ENCODE peak calls at places on chromosomes 6 and 20, in eight cellular contexts. One of them, this sample, is unnamed.

GRCh38 chr6:5764401-5764955 is 242.2 kb downstream of the NRN1 start:
- DNase-seq in Calu3: no peak
- DNase-seq in Peyer's patch: no peak
- DNase-seq in neural progenitor cell: no peak
- DNase-seq in PC-9: no peak
- DNase-seq in neural crest cell: no peak
- DNase-seq in fibroblast of pulmonary artery: no peak
- DNase-seq in endodermal cell: no peak
- DNase-seq in this sample: no peak

GRCh38 chr6:157461000-157461915 is 80.3 kb downstream of the ZDHHC14 start:
- DNase-seq in Calu3: peak; percentile 20
- DNase-seq in neural progenitor cell: peak; percentile 41
- DNase-seq in Peyer's patch: no peak
- DNase-seq in endodermal cell: peak; percentile 82
- DNase-seq in fibroblast of pulmonary artery: peak; percentile 39
- DNase-seq in PC-9: no peak
- DNase-seq in neural crest cell: no peak
- DNase-seq in this sample: no peak

GRCh38 chr20:57866250-57867106 is 156.7 kb upstream of the PMEPA1 start:
- DNase-seq in endodermal cell: no peak
- DNase-seq in PC-9: no peak
- DNase-seq in fibroblast of pulmonary artery: no peak
- DNase-seq in neural progenitor cell: no peak
- DNase-seq in neural crest cell: no peak
- DNase-seq in Calu3: no peak
- DNase-seq in Peyer's patch: no peak
- DNase-seq in this sample: no peak

GRCh38 chr20:52552181-52552872 is 360.7 kb upstream of the ZFP64 start:
- DNase-seq in neural crest cell: no peak
- DNase-seq in neural progenitor cell: no peak
- DNase-seq in Peyer's patch: no peak
- DNase-seq in Calu3: no peak
- DNase-seq in PC-9: peak; percentile 46
- DNase-seq in endodermal cell: no peak
- DNase-seq in fibroblast of pulmonary artery: peak; percentile 42
- DNase-seq in this sample: no peak

GRCh38 chr20:38108438-38109024 is 56.5 kb downstream of the TGM2 start:
- DNase-seq in endodermal cell: peak; percentile 24
- DNase-seq in neural progenitor cell: no peak
- DNase-seq in Peyer's patch: no peak
- DNase-seq in neural crest cell: no peak
- DNase-seq in Calu3: no peak
- DNase-seq in fibroblast of pulmonary artery: peak; percentile 74
- DNase-seq in PC-9: no peak
- DNase-seq in this sample: no peak

GRCh38 chr6:156437084-156437879 is 339.9 kb upstream of the ARID1B start:
- DNase-seq in Peyer's patch: no peak
- DNase-seq in endodermal cell: no peak
- DNase-seq in neural crest cell: no peak
- DNase-seq in fibroblast of pulmonary artery: no peak
- DNase-seq in PC-9: peak; percentile 44
- DNase-seq in Calu3: no peak
- DNase-seq in neural progenitor cell: no peak
- DNase-seq in this sample: no peak

GRCh38 chr20:30286157-30286556 is 971.3 kb upstream of the DEFB115 start:
- DNase-seq in Peyer's patch: no peak
- DNase-seq in Calu3: no peak
- DNase-seq in endodermal cell: no peak
- DNase-seq in neural progenitor cell: no peak
- DNase-seq in neural crest cell: no peak
- DNase-seq in fibroblast of pulmonary artery: no peak
- DNase-seq in PC-9: no peak
- DNase-seq in this sample: no peak

GRCh38 chr20:11274137-11274536 is 600.3 kb upstream of the JAG1 start:
- DNase-seq in Calu3: peak; percentile 38
- DNase-seq in neural progenitor cell: peak; percentile 84
- DNase-seq in neural crest cell: no peak
- DNase-seq in Peyer's patch: no peak
- DNase-seq in PC-9: peak; percentile 61
- DNase-seq in endodermal cell: peak; percentile 79
- DNase-seq in fibroblast of pulmonary artery: peak; percentile 81
- DNase-seq in this sample: no peak

GRCh38 chr20:53021934-53022333 is 49.8 kb downstream of the TSHZ2 start:
- DNase-seq in Calu3: no peak
- DNase-seq in neural progenitor cell: no peak
- DNase-seq in neural crest cell: no peak
- DNase-seq in fibroblast of pulmonary artery: no peak
- DNase-seq in endodermal cell: no peak
- DNase-seq in Peyer's patch: no peak
- DNase-seq in PC-9: no peak
- DNase-seq in this sample: no peak

GRCh38 chr6:71072508-71072907 is 115.6 kb upstream of the B3GAT2 start:
- DNase-seq in fibroblast of pulmonary artery: peak; percentile 11
- DNase-seq in neural progenitor cell: peak; percentile 40
- DNase-seq in Peyer's patch: no peak
- DNase-seq in neural crest cell: no peak
- DNase-seq in PC-9: no peak
- DNase-seq in endodermal cell: no peak
- DNase-seq in Calu3: no peak
- DNase-seq in this sample: no peak

GRCh38 chr6:21022343-21023107 is 488.3 kb downstream of the CDKAL1 start:
- DNase-seq in Calu3: peak; percentile 91
- DNase-seq in Peyer's patch: no peak
- DNase-seq in PC-9: peak; percentile 77
- DNase-seq in endodermal cell: peak; percentile 62
- DNase-seq in neural crest cell: peak; percentile 3
- DNase-seq in neural progenitor cell: peak; percentile 60
- DNase-seq in fibroblast of pulmonary artery: peak; percentile 79
- DNase-seq in this sample: no peak

GRCh38 chr6:160462551-160463109 is 114.5 kb downstream of the SLC22A3 start:
- DNase-seq in Calu3: peak; percentile 11
- DNase-seq in endodermal cell: no peak
- DNase-seq in PC-9: no peak
- DNase-seq in neural crest cell: no peak
- DNase-seq in neural progenitor cell: no peak
- DNase-seq in fibroblast of pulmonary artery: peak; percentile 92
- DNase-seq in Peyer's patch: no peak
- DNase-seq in this sample: no peak

GRCh38 chr6:29976253-29976587 is 33.9 kb downstream of the HLA-A start:
- DNase-seq in neural progenitor cell: no peak
- DNase-seq in neural crest cell: no peak
- DNase-seq in PC-9: no peak
- DNase-seq in Peyer's patch: no peak
- DNase-seq in fibroblast of pulmonary artery: no peak
- DNase-seq in Calu3: no peak
- DNase-seq in endodermal cell: no peak
- DNase-seq in this sample: no peak

GRCh38 chr6:29977425-29977727 is 35.0 kb downstream of the HLA-A start:
- DNase-seq in Peyer's patch: no peak
- DNase-seq in Calu3: no peak
- DNase-seq in PC-9: no peak
- DNase-seq in neural progenitor cell: no peak
- DNase-seq in fibroblast of pulmonary artery: no peak
- DNase-seq in endodermal cell: no peak
- DNase-seq in neural crest cell: no peak
- DNase-seq in this sample: no peak

GRCh38 chr6:29974901-29975560 is 32.7 kb downstream of the HLA-A start:
- DNase-seq in Calu3: no peak
- DNase-seq in fibroblast of pulmonary artery: no peak
- DNase-seq in endodermal cell: peak; percentile 73
- DNase-seq in PC-9: no peak
- DNase-seq in Peyer's patch: no peak
- DNase-seq in neural crest cell: no peak
- DNase-seq in neural progenitor cell: peak; percentile 42
- DNase-seq in this sample: no peak

GRCh38 chr6:29975561-29975907 is 33.2 kb downstream of the HLA-A start:
- DNase-seq in fibroblast of pulmonary artery: no peak
- DNase-seq in neural crest cell: no peak
- DNase-seq in Calu3: no peak
- DNase-seq in Peyer's patch: no peak
- DNase-seq in PC-9: no peak
- DNase-seq in neural progenitor cell: peak; percentile 49
- DNase-seq in endodermal cell: no peak
- DNase-seq in this sample: no peak

DNA sequence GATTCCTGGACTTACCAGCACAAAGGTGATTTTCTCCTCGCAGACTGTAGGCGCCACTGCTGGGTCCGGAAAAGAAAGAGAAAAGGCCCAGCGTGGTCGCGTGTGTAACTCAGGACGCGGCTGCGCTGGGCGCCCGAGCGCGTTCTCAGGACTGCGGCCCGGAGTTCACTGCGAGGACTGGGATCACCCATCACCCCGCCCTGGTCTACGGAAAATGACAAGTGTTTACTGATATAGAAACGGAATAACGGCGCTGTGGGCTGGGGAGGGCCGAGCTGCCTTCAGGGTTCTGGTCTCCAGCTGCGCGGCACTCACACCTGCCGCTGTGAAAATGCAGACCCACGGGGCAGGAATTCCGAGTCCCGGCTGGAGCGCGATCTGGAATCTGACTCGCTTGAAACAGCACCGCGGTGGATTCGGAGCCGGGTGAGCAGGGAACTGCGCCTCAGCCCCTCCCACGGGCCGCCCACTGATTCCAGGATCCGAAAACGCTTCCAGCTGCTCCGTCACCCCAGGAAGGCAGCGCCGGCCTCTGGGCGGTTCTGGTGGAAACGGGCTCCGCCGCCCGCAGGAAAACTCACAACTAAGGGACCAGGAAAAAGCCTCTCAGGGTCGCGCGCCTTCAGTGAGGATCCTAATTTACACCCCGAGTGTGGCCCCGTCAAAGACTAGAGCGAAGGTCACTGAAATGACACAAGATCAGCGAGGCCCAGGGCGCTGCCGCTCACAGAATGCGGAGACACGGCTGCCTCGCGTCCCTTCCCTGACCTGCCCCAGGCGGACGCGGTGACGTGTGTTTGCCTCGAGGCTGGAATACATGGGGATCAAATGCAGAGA is 34.5 kb downstream of the HLA-A start:
- DNase-seq in fibroblast of pulmonary artery: peak; percentile 72
- DNase-seq in Calu3: peak; percentile 77
- DNase-seq in endodermal cell: peak; percentile 89
- DNase-seq in Peyer's patch: peak; percentile 87
- DNase-seq in PC-9: peak; percentile 59
- DNase-seq in neural progenitor cell: peak; percentile 79
- DNase-seq in neural crest cell: peak; percentile 40
- DNase-seq in this sample: no peak
- TF ChIP-seq CTCF in fibroblast of pulmonary artery: peak; percentile 36
- TF ChIP-seq CTCF in Calu3: no peak
- TF ChIP-seq CTCF in endodermal cell: peak; percentile 27
- TF ChIP-seq CTCF in Peyer's patch: peak; percentile 66
- TF ChIP-seq CTCF in PC-9: no peak
- TF ChIP-seq CTCF in neural progenitor cell: peak; percentile 34
- TF ChIP-seq CTCF in neural crest cell: no peak
- TF ChIP-seq CTCF in this sample: peak; percentile 27

DNA sequence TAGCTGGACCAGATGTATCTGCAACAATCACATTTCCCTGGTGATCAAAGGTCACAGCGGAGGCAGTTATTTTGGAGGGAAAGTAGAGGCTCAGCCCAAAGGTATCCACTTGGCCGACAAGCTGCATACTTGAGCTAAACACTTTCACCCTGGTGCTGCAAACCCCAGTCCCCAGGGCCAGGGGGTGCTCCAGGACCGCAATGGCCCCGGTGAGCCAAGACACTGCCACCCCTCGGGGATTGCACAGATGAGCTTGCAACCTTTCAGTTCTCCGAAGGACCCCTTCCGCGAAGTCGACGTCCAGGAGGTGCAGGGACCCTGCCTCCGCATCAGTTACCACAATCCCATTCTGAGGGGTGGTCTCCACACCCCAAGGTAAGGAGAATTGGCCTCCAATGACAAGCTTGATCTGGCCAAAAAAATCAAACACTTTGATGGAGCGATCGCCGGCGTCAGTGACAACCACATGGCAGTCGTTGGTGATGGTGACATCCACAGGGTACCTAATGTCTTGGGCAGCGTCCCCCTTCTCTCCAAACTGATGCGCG is 823 bp downstream of the NHLRC1 start:
- DNase-seq in Peyer's patch: peak; percentile 49
- DNase-seq in Calu3: no peak
- DNase-seq in PC-9: no peak
- DNase-seq in fibroblast of pulmonary artery: no peak
- DNase-seq in neural crest cell: no peak
- DNase-seq in endodermal cell: peak; percentile 77
- DNase-seq in neural progenitor cell: peak; percentile 47
- DNase-seq in this sample: no peak
- TF ChIP-seq CTCF in Peyer's patch: no peak
- TF ChIP-seq CTCF in Calu3: no peak
- TF ChIP-seq CTCF in PC-9: no peak
- TF ChIP-seq CTCF in fibroblast of pulmonary artery: no peak
- TF ChIP-seq CTCF in neural crest cell: no peak
- TF ChIP-seq CTCF in endodermal cell: peak; percentile 70
- TF ChIP-seq CTCF in neural progenitor cell: peak; percentile 47
- TF ChIP-seq CTCF in this sample: no peak

DNA sequence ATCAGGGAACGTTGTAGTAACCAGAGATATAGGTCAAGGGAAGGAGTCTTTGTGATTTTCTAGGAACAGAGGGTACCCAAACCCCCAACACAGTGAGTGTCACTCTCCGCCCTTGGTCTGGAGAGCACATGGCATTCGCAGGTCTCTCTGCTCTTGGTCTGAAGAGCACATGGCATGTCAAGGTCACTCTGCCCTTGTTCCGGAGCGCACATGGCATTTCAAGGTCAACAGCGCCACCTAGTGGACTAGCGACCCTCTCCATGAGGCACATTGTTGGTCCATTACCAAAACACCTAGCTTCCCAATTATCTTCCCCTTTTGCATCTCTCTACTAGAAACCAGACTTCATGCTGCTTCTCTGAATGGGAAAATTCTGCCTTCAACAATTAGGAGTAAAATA is 260.0 kb downstream of the C6orf118 start:
- DNase-seq in fibroblast of pulmonary artery: peak; percentile 30
- DNase-seq in neural progenitor cell: peak; percentile 78
- DNase-seq in PC-9: no peak
- DNase-seq in neural crest cell: peak; percentile 51
- DNase-seq in Calu3: peak; percentile 56
- DNase-seq in Peyer's patch: no peak
- DNase-seq in endodermal cell: peak; percentile 93
- DNase-seq in this sample: no peak
- TF ChIP-seq CTCF in fibroblast of pulmonary artery: peak; percentile 42
- TF ChIP-seq CTCF in neural progenitor cell: peak; percentile 80
- TF ChIP-seq CTCF in PC-9: peak; percentile 74
- TF ChIP-seq CTCF in neural crest cell: peak; percentile 67
- TF ChIP-seq CTCF in Calu3: peak; percentile 68
- TF ChIP-seq CTCF in Peyer's patch: peak; percentile 4
- TF ChIP-seq CTCF in endodermal cell: peak; percentile 91
- TF ChIP-seq CTCF in this sample: no peak

DNA sequence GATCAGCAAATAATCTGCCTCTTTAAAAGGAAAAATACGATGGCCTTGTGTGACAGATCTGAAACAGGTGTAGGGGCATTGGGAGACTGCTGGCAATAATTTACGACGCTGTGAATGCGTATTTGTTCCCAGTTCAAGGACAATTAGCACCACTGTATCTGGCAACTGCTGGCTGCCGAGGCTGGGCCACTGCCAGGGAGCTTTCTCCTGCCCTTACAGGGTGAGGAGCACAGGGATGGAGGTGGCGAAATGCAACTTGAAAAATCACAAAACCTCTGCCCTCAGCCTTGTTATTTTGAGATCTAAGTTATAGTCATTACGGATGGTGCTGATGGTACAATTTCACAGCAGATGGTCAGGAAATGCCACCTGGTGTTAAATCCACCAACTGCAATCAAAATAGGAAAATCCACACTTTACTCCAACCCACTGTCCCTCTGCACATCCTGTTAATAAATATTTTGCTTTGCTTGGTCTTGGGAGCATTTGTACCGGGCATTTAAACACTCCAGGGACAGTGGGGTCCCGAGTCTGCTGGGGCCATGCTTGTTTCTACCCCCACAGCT is 6.4 kb downstream of the MYLK4 start:
- DNase-seq in endodermal cell: no peak
- DNase-seq in fibroblast of pulmonary artery: peak; percentile 33
- DNase-seq in neural progenitor cell: no peak
- DNase-seq in neural crest cell: no peak
- DNase-seq in PC-9: no peak
- DNase-seq in Calu3: no peak
- DNase-seq in Peyer's patch: no peak
- DNase-seq in this sample: no peak
- TF ChIP-seq CTCF in endodermal cell: peak; percentile 61
- TF ChIP-seq CTCF in fibroblast of pulmonary artery: peak; percentile 35
- TF ChIP-seq CTCF in neural progenitor cell: peak; percentile 30
- TF ChIP-seq CTCF in neural crest cell: peak; percentile 35
- TF ChIP-seq CTCF in PC-9: peak; percentile 21
- TF ChIP-seq CTCF in Calu3: peak; percentile 19
- TF ChIP-seq CTCF in Peyer's patch: peak; percentile 37
- TF ChIP-seq CTCF in this sample: no peak